ENCODE peak calls at places on chromosomes 4 and X, in six cellular contexts. E, L, N, U, T and Q are unnamed samples.

GRCh38 chr4:47801481-47802002 is 36.3 kb downstream of the CORIN start:
- DNase-seq in E (no peak), L (no peak), N (no peak), U (no peak), T (no peak), Q (no peak)

GRCh38 chr4:121648518-121648917 is 48.3 kb downstream of the ANXA5 start:
- DNase-seq in E (peak; percentile 80), L (no peak), N (no peak), U (no peak), T (no peak), Q (no peak)

GRCh38 chr4:53654300-53654758 is 63.0 kb upstream of the LNX1 start:
- DNase-seq in E (peak; percentile 60), L (no peak), N (no peak), U (no peak), T (no peak), Q (peak; percentile 67)

GRCh38 chr4:114296126-114296525 is 302.5 kb upstream of the UGT8 start:
- DNase-seq in E (no peak), L (no peak), N (peak; percentile 36), U (no peak), T (no peak), Q (no peak)

GRCh38 chrX:150856785-150857184 is 41.7 kb downstream of the CD99L2 start:
- DNase-seq in E (no peak), L (no peak), N (no peak), U (no peak), T (no peak), Q (no peak)

GRCh38 chrX:132426695-132427281 is 62.0 kb downstream of the MBNL3 start:
- DNase-seq in E (peak; percentile 64), L (no peak), N (no peak), U (peak; percentile 17), T (no peak), Q (peak; percentile 56)

GRCh38 chr4:157271166-157271869 is 50.8 kb downstream of the GRIA2 start:
- DNase-seq in E (no peak), L (no peak), N (no peak), U (no peak), T (no peak), Q (no peak)

GRCh38 chr4:135371137-135371536 is 1169.5 kb upstream of the PABPC4L start:
- DNase-seq in E (no peak), L (no peak), N (no peak), U (no peak), T (no peak), Q (peak; percentile 38)

GRCh38 chr4:113708250-113708649 is 53.3 kb downstream of the CAMK2D start:
- DNase-seq in E (no peak), L (no peak), N (no peak), U (no peak), T (no peak), Q (peak; percentile 19)

GRCh38 chrX:122777766-122778165 is 406.3 kb upstream of the GRIA3 start:
- DNase-seq in E (no peak), L (no peak), N (no peak), U (no peak), T (no peak), Q (no peak)

GRCh38 chr4:13912436-13912835 is 284.9 kb upstream of the BOD1L1 start:
- DNase-seq in E (no peak), L (no peak), N (no peak), U (no peak), T (no peak), Q (no peak)

GRCh38 chr4:158854236-158854635 is 85.4 kb downstream of the FNIP2 start:
- DNase-seq in E (no peak), L (no peak), N (no peak), U (no peak), T (no peak), Q (no peak)

GRCh38 chrX:129698150-129698549 is 40.6 kb upstream of the XPNPEP2 start:
- DNase-seq in E (no peak), L (no peak), N (no peak), U (no peak), T (no peak), Q (no peak)

GRCh38 chr4:3079694-3080123 is 5.2 kb downstream of the HTT start:
- DNase-seq in E (no peak), L (no peak), N (no peak), U (no peak), T (no peak), Q (peak; percentile 84)

GRCh38 chrX:66680451-66680850 is 41.6 kb upstream of the EDA2R start:
- DNase-seq in E (peak; percentile 1), L (no peak), N (no peak), U (no peak), T (no peak), Q (no peak)

GRCh38 chr4:2795558-2796260 is 2.8 kb downstream of the SH3BP2 start:
- DNase-seq in E (no peak), L (no peak), N (peak; percentile 69), U (no peak), T (peak; percentile 21), Q (no peak)

GRCh38 chr4:96874657-96875056 is 1034.8 kb downstream of the PDHA2 start:
- DNase-seq in E (no peak), L (no peak), N (no peak), U (no peak), T (no peak), Q (no peak)

GRCh38 chr4:182918044-182918607 is 940 bp upstream of the DCTD start:
- DNase-seq in E (no peak), L (no peak), N (no peak), U (no peak), T (no peak), Q (no peak)

GRCh38 chr4:182916483-182917181 is 554 bp downstream of the DCTD start:
- DNase-seq in E (peak; percentile 81), L (peak; percentile 62), N (no peak), U (no peak), T (peak; percentile 70), Q (peak; percentile 62)

GRCh38 chr4:182918791-182919302 is 1.7 kb upstream of the DCTD start:
- DNase-seq in E (no peak), L (no peak), N (no peak), U (no peak), T (no peak), Q (peak; percentile 65)

GRCh38 chr4:182914357-182914756 is 2.8 kb downstream of the DCTD start:
- DNase-seq in E (no peak), L (no peak), N (no peak), U (no peak), T (no peak), Q (no peak)

GRCh38 chr4:182917182-182918043 is at the start of gene DCTD:
- DNase-seq in E (peak; percentile 82), L (peak; percentile 84), N (no peak), U (no peak), T (peak; percentile 86), Q (peak; percentile 95)
- TF ChIP-seq CTCF in E (peak; percentile 46), L (peak; percentile 48), N (peak; percentile 48), U (peak; percentile 48), T (peak; percentile 41), Q (peak; percentile 61)

GRCh38 chr4:187999406-187999932 is 3.9 kb downstream of the ZFP42 start:
- DNase-seq in E (no peak), L (no peak), N (no peak), U (no peak), T (no peak), Q (no peak)

GRCh38 chr4:187995322-187996207 is at the start of gene ZFP42:
- DNase-seq in E (no peak), L (no peak), N (no peak), U (no peak), T (no peak), Q (no peak)

GRCh38 chr4:187992971-187993370 is 2.6 kb upstream of the ZFP42 start:
- DNase-seq in E (no peak), L (no peak), N (no peak), U (no peak), T (no peak), Q (no peak)

GRCh38 chr4:187996502-187997177 is 1.1 kb downstream of the ZFP42 start:
- DNase-seq in E (no peak), L (no peak), N (no peak), U (no peak), T (no peak), Q (no peak)

GRCh38 chr4:187993827-187994226 is 1.7 kb upstream of the ZFP42 start:
- DNase-seq in E (peak; percentile 16), L (no peak), N (no peak), U (no peak), T (no peak), Q (no peak)
- H3K4me3 ChIP-seq in E (no peak overlapping the region), L (no peak overlapping the region), N (no peak overlapping the region), U (no peak overlapping the region), T (no peak overlapping the region), Q (no peak overlapping the region)

GRCh38 chr4:162640152-162640551 is 476.4 kb upstream of the FSTL5 start:
- DNase-seq in E (no peak), L (no peak), N (no peak), U (no peak), T (no peak), Q (no peak)

DNA sequence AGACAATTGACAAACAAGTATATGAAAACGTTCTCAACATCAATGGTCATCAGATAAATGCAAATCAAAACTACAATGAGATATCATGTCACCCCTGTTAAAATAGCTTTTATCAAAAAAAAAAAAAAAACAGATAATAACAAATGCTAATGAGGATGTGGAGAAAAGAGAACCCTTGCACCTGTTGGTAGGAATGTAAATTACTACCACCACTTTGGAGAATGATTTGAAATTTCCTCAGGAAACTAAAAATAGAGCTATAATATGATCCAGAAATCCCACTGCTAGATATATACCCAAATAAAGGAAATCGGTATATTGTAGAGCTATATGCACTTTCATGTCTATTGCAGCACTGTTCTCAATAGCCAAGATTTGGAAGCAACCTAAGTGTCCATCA is 470.6 kb upstream of the FSTL5 start:
- DNase-seq in E (no peak), L (no peak), N (no peak), U (no peak), T (no peak), Q (no peak)
- TF ChIP-seq CTCF in E (no peak), L (no peak), N (no peak), U (no peak), T (no peak), Q (no peak)

GRCh38 chr4:40196724-40197281 is at the start of gene RHOH:
- DNase-seq in E (no peak), L (no peak), N (no peak), U (no peak), T (no peak), Q (peak; percentile 95)
- H3K4me3 ChIP-seq in E (no peak within 1 kb of the TSS), L (no peak within 1 kb of the TSS), N (no peak within 1 kb of the TSS), U (no peak within 1 kb of the TSS), T (no peak within 1 kb of the TSS), Q (peak within 1 kb of the TSS; percentile 87)